ENCODE peak calls at places on chromosome 4, in four cellular contexts. One of them, this sample, is unnamed.

GRCh38 chr4:120699354-120699753 is 223.2 kb downstream of the PRDM5 start:
- ATAC-seq in heart left ventricle: peak; percentile 92
- ATAC-seq in A549: no peak
- ATAC-seq in body of pancreas: no peak
- ATAC-seq in this sample: no peak

GRCh38 chr4:181281451-181281850 is 961.8 kb upstream of the TENM3 start:
- ATAC-seq in heart left ventricle: no peak
- ATAC-seq in A549: no peak
- ATAC-seq in body of pancreas: no peak
- ATAC-seq in this sample: no peak

GRCh38 chr4:125313989-125314602 is 659 bp upstream of the FAT4 start:
- ATAC-seq in heart left ventricle: no peak
- ATAC-seq in A549: no peak
- ATAC-seq in body of pancreas: no peak
- ATAC-seq in this sample: no peak

GRCh38 chr4:814312-814850 is 11.5 kb downstream of the CPLX1 start:
- ATAC-seq in heart left ventricle: no peak
- ATAC-seq in A549: no peak
- ATAC-seq in body of pancreas: no peak
- ATAC-seq in this sample: no peak

GRCh38 chr4:13656569-13656988 is 29.1 kb upstream of the BOD1L1 start:
- ATAC-seq in heart left ventricle: peak; percentile 25
- ATAC-seq in A549: peak; percentile 25
- ATAC-seq in body of pancreas: peak; percentile 44
- ATAC-seq in this sample: no peak

GRCh38 chr4:3225946-3226345 is 23.0 kb upstream of the MSANTD1 start:
- ATAC-seq in heart left ventricle: peak; percentile 2
- ATAC-seq in A549: no peak
- ATAC-seq in body of pancreas: no peak
- ATAC-seq in this sample: no peak

GRCh38 chr4:94208918-94209317 is 1.3 kb downstream of the SMARCAD1 start:
- ATAC-seq in heart left ventricle: no peak
- ATAC-seq in A549: no peak
- ATAC-seq in body of pancreas: no peak
- ATAC-seq in this sample: no peak

GRCh38 chr4:2745981-2746806 is 9.9 kb downstream of the TNIP2 start:
- ATAC-seq in heart left ventricle: peak; percentile 88
- ATAC-seq in A549: peak; percentile 61
- ATAC-seq in body of pancreas: peak; percentile 62
- ATAC-seq in this sample: no peak

GRCh38 chr4:152419809-152420208 is 116.1 kb downstream of the FBXW7 start:
- ATAC-seq in heart left ventricle: no peak
- ATAC-seq in A549: no peak
- ATAC-seq in body of pancreas: no peak
- ATAC-seq in this sample: no peak

GRCh38 chr4:7785017-7785416 is 154.6 kb downstream of the AFAP1 start:
- ATAC-seq in heart left ventricle: no peak
- ATAC-seq in A549: no peak
- ATAC-seq in body of pancreas: no peak
- ATAC-seq in this sample: no peak

GRCh38 chr4:169068423-169068822 is 58.4 kb upstream of the CBR4 start:
- ATAC-seq in heart left ventricle: no peak
- ATAC-seq in A549: no peak
- ATAC-seq in body of pancreas: no peak
- ATAC-seq in this sample: no peak

GRCh38 chr4:151782296-151782695 is 21.5 kb upstream of the GATB start:
- ATAC-seq in heart left ventricle: no peak
- ATAC-seq in A549: no peak
- ATAC-seq in body of pancreas: no peak
- ATAC-seq in this sample: no peak

GRCh38 chr4:153241970-153242847 is 38.0 kb downstream of the TRIM2 start:
- ATAC-seq in heart left ventricle: peak; percentile 79
- ATAC-seq in A549: no peak
- ATAC-seq in body of pancreas: peak; percentile 52
- ATAC-seq in this sample: no peak

GRCh38 chr4:169250796-169251195 is 20.0 kb downstream of the SH3RF1 start:
- ATAC-seq in heart left ventricle: no peak
- ATAC-seq in A549: no peak
- ATAC-seq in body of pancreas: no peak
- ATAC-seq in this sample: no peak

GRCh38 chr4:172850838-172851237 is 317.8 kb upstream of the GALNT7 start:
- ATAC-seq in heart left ventricle: no peak
- ATAC-seq in A549: peak; percentile 68
- ATAC-seq in body of pancreas: no peak
- ATAC-seq in this sample: no peak

GRCh38 chr4:102246416-102246815 is 98.9 kb downstream of the SLC39A8 start:
- ATAC-seq in heart left ventricle: no peak
- ATAC-seq in A549: no peak
- ATAC-seq in body of pancreas: no peak
- ATAC-seq in this sample: no peak

GRCh38 chr4:51859476-51860032 is 16.6 kb downstream of the DCUN1D4 start:
- ATAC-seq in heart left ventricle: no peak
- ATAC-seq in A549: no peak
- ATAC-seq in body of pancreas: no peak
- ATAC-seq in this sample: no peak

GRCh38 chr4:151169223-151169622 is 69.8 kb downstream of the RPS3A start:
- ATAC-seq in heart left ventricle: peak; percentile 95
- ATAC-seq in A549: no peak
- ATAC-seq in body of pancreas: peak; percentile 60
- ATAC-seq in this sample: peak; percentile 93

GRCh38 chr4:3262208-3263052 is 13.5 kb downstream of the MSANTD1 start:
- ATAC-seq in heart left ventricle: no peak
- ATAC-seq in A549: peak; percentile 38
- ATAC-seq in body of pancreas: no peak
- ATAC-seq in this sample: no peak

GRCh38 chr4:153141238-153141637 is 63.0 kb upstream of the TRIM2 start:
- ATAC-seq in heart left ventricle: no peak
- ATAC-seq in A549: no peak
- ATAC-seq in body of pancreas: no peak
- ATAC-seq in this sample: no peak

GRCh38 chr4:7691992-7692391 is 247.7 kb downstream of the AFAP1 start:
- ATAC-seq in heart left ventricle: peak; percentile 55
- ATAC-seq in A549: no peak
- ATAC-seq in body of pancreas: no peak
- ATAC-seq in this sample: peak; percentile 20

GRCh38 chr4:175536852-175537453 is 275.1 kb downstream of the GPM6A start:
- ATAC-seq in heart left ventricle: no peak
- ATAC-seq in A549: peak; percentile 56
- ATAC-seq in body of pancreas: no peak
- ATAC-seq in this sample: no peak

GRCh38 chr4:77201857-77202256 is 44.9 kb downstream of the CCNG2 start:
- ATAC-seq in heart left ventricle: no peak
- ATAC-seq in A549: no peak
- ATAC-seq in body of pancreas: no peak
- ATAC-seq in this sample: no peak

GRCh38 chr4:169200361-169201030 is 70.3 kb downstream of the SH3RF1 start:
- ATAC-seq in heart left ventricle: no peak
- ATAC-seq in A549: no peak
- ATAC-seq in body of pancreas: no peak
- ATAC-seq in this sample: no peak

GRCh38 chr4:8607603-8608481 is 15.3 kb downstream of the CPZ start:
- ATAC-seq in heart left ventricle: no peak
- ATAC-seq in A549: peak; percentile 50
- ATAC-seq in body of pancreas: peak; percentile 15
- ATAC-seq in this sample: no peak

GRCh38 chr4:127905029-127905428 is 24.3 kb downstream of the PLK4 start:
- ATAC-seq in heart left ventricle: no peak
- ATAC-seq in A549: no peak
- ATAC-seq in body of pancreas: no peak
- ATAC-seq in this sample: no peak

GRCh38 chr4:102466298-102466697 is 34.9 kb upstream of the NFKB1 start:
- ATAC-seq in heart left ventricle: no peak
- ATAC-seq in A549: no peak
- ATAC-seq in body of pancreas: no peak
- ATAC-seq in this sample: no peak

GRCh38 chr4:55546633-55547460 is at the start of gene CLOCK:
- ATAC-seq in heart left ventricle: peak; percentile 92
- ATAC-seq in A549: peak; percentile 85
- ATAC-seq in body of pancreas: peak; percentile 84
- ATAC-seq in this sample: peak; percentile 88
- TF ChIP-seq POLR2A in heart left ventricle: peak; percentile 75
- TF ChIP-seq POLR2A in A549: peak; percentile 50
- TF ChIP-seq POLR2A in body of pancreas: peak; percentile 74
- TF ChIP-seq POLR2A in this sample: peak; percentile 64

GRCh38 chr4:25376754-25377571 is at the start of gene ANAPC4:
- ATAC-seq in heart left ventricle: peak; percentile 98
- ATAC-seq in A549: peak; percentile 94
- ATAC-seq in body of pancreas: peak; percentile 98
- ATAC-seq in this sample: peak; percentile 98
- TF ChIP-seq POLR2A in heart left ventricle: peak; percentile 65
- TF ChIP-seq POLR2A in A549: peak; percentile 58
- TF ChIP-seq POLR2A in body of pancreas: peak; percentile 83
- TF ChIP-seq POLR2A in this sample: peak; percentile 50

DNA sequence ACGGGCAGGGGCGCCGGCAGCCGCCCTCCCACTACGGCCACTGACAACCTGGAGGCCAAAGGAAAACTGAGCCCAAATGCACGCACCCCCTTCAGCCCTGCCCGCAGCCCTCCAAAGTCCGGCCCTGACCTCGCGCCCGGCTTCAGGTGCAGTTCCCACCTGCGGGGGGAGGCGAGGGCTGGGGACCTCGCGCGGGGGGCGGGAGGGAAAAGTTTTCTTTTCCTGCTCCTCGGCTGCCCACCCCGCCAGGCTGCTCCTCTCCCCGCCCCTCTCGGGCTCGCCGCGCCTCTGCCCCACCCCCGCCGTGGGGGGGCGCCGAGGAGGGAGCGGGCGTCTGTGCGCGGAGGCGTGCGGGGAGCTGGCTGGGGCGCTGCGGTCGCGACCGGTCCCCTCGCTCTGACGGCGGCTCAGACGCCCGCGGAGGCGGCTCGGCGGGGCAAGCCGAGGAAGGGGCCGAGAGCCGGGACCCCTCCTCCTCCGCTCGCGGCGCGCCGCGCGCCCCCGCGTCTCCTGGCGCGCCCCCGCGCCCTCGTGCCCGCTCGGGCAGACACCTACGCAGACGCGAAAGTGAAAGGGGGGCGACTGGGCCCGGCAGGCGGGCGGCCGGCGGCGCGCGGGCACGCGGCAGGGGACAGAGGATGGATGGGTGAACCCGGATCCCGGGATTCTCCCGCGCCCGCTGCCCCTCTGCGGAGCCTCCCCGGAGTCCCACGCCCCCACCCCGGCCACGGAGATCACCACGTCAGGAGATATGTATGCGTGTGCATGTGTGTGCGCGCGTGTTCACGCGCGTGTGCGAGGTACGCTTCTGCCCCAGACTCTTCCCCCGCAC is 3.1 kb upstream of the NR3C2 start:
- ATAC-seq in heart left ventricle: no peak
- ATAC-seq in A549: no peak
- ATAC-seq in body of pancreas: peak; percentile 24
- ATAC-seq in this sample: peak; percentile 57
- TF ChIP-seq POLR2A in heart left ventricle: no peak
- TF ChIP-seq POLR2A in A549: no peak
- TF ChIP-seq POLR2A in body of pancreas: no peak
- TF ChIP-seq POLR2A in this sample: no peak

GRCh38 chr4:144808034-144808433 is 162.1 kb downstream of the HHIP start:
- ATAC-seq in heart left ventricle: no peak
- ATAC-seq in A549: no peak
- ATAC-seq in body of pancreas: no peak
- ATAC-seq in this sample: no peak

DNA sequence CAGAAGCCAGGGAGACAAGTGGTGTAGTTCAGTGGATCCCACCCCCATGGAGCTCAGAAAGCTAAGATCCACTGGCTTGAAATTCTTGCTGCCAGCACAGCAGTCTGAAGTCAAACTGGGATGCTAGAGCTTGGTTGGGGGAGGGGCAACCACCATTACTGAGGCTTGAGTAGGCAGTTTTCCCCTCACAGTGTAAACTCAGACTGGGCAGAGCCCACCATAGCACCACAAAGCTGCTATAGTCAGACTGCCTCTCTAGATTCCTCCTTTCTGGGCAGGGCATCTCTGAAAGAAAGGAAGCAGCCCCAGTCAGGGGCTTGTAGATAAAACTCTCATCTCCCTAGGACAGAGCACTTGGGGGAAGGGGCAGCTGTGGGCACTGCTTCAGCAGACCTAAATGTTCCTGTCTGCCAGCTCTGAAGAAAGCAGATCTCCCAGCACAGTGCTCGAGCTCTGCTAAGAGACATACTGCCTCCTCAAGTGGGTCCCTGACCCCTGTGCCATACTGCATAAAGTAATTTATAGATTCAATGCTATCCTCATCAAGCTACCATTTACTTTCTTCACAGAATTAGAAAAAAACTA is 163.2 kb downstream of the HHIP start:
- ATAC-seq in heart left ventricle: no peak
- ATAC-seq in A549: no peak
- ATAC-seq in body of pancreas: no peak
- ATAC-seq in this sample: no peak
- TF ChIP-seq POLR2A in heart left ventricle: no peak
- TF ChIP-seq POLR2A in A549: no peak
- TF ChIP-seq POLR2A in body of pancreas: no peak
- TF ChIP-seq POLR2A in this sample: no peak

DNA sequence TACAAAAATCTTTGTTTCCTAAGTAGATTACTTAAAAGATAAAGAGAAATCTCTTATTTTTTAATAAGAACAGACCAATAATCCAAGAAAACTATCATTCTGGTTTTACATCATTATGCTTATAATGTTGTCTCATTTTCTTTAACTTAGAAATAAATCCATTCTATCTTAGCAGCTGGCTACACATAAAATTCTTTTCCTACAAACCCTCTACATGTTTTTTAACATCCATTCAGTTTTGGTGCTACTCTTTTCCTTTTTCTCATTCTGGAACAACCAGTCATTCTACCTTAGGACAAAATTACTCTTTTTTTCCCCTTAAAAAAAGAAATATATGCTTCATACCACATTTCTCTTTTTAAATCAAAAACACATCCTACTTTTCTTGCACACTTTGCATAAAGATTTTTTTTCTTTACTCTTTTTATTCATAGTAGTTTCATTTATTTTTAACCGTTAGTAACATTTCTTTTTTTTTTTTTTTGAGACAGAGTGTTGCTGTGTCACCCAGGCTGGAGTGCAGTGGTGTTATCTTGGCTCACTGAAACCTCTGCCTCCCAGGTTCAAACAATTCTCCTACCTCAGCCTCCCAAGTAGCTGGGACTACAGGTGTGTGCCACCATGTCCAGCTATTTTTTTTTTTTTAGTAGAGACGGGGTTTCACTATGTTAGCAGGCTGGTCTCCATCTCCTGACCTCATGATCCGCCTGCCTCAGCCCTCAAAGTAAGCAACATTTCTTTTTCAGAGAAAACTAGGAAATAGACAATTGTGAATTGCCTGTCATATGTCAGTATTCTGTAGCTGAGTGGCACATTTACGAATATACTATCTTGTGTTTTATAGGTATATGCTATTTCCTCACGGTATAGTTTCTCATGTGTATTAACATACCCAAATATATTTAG is 562.8 kb downstream of the ADGRL3 start:
- ATAC-seq in heart left ventricle: no peak
- ATAC-seq in A549: no peak
- ATAC-seq in body of pancreas: no peak
- ATAC-seq in this sample: no peak
- TF ChIP-seq POLR2A in heart left ventricle: no peak
- TF ChIP-seq POLR2A in A549: no peak
- TF ChIP-seq POLR2A in body of pancreas: no peak
- TF ChIP-seq POLR2A in this sample: no peak

This sample was measured in gastroesophageal sphincter.